ENCODE peak calls at places on chromosomes 12 and 14, in four cellular contexts. N is M059J; J is AG09309; A is activated T-cell treated with anti-CD3 and anti-CD28 coated beads, Interleukin-2, amount 50 U/mL, for 72 hours. U is an unnamed sample.

GRCh38 chr14:89237923-89238529 is 179.0 kb downstream of the FOXN3 start:
- DNase-seq in N (peak), J (no peak), A (no peak), U (no peak)

GRCh38 chr12:15212877-15213276 is 8.3 kb downstream of the RERG start:
- DNase-seq in N (no peak), A (no peak), J (no peak), U (no peak)

GRCh38 chr14:80164991-80165390 is 46.3 kb downstream of the DIO2 start:
- DNase-seq in A (no peak), J (no peak), N (peak), U (no peak)

GRCh38 chr12:105226219-105226618 is 9.8 kb downstream of the APPL2 start:
- DNase-seq in N (peak), J (peak), A (peak), U (peak)

GRCh38 chr12:43540474-43540873 is 11.5 kb downstream of the ADAMTS20 start:
- DNase-seq in A (no peak), N (peak), J (peak), U (no peak)

GRCh38 chr14:74867673-74868072 is 8.3 kb downstream of the PROX2 start:
- DNase-seq in A (peak), N (peak), J (no peak), U (no peak)

GRCh38 chr14:93734961-93735360 is 53.3 kb downstream of the PRIMA1 start:
- DNase-seq in N (no peak), J (no peak), A (no peak), U (no peak)

GRCh38 chr14:89444044-89444443 is 27.0 kb upstream of the FOXN3 start:
- DNase-seq in J (no peak), N (no peak), A (no peak), U (peak)

GRCh38 chr12:106091421-106091820 is 47.3 kb downstream of the NUAK1 start:
- DNase-seq in J (no peak), A (no peak), N (peak), U (no peak)

GRCh38 chr14:91186515-91187066 is 57.9 kb downstream of the GPR68 start:
- DNase-seq in J (no peak), A (no peak), N (peak), U (no peak)

GRCh38 chr12:111812881-111813741 is 28.9 kb upstream of the MAPKAPK5 start:
- DNase-seq in N (peak), A (peak), J (peak), U (peak)

GRCh38 chr14:79011091-79011919 is 841.1 kb downstream of the NRXN3 start:
- DNase-seq in N (peak), J (no peak), A (no peak), U (peak)

GRCh38 chr14:103140316-103141109 is 17.3 kb downstream of the TNFAIP2 start:
- DNase-seq in A (no peak), J (no peak), N (peak), U (peak)

GRCh38 chr14:81062816-81063215 is 107.4 kb downstream of the TSHR start:
- DNase-seq in A (peak), N (peak), J (no peak), U (no peak)

GRCh38 chr12:124149287-124149686 is 145.6 kb upstream of the RFLNA start:
- DNase-seq in J (no peak), A (no peak), N (no peak), U (no peak)

GRCh38 chr12:3160081-3160480 is 82.9 kb downstream of the TSPAN9 start:
- DNase-seq in A (no peak), N (no peak), J (no peak), U (no peak)

GRCh38 chr12:23197266-23197665 is 572.3 kb downstream of the ETNK1 start:
- DNase-seq in A (no peak), J (no peak), N (peak), U (no peak)

GRCh38 chr14:51607677-51608076 is 44.0 kb upstream of the FRMD6 start:
- DNase-seq in J (peak), N (peak), A (no peak), U (no peak)

GRCh38 chr14:66426451-66426850 is 59.7 kb upstream of the CCDC196 start:
- DNase-seq in A (no peak), N (no peak), J (no peak), U (no peak)

GRCh38 chr12:52585951-52586350 is 12.3 kb upstream of the KRT74 start:
- DNase-seq in A (peak), N (no peak), J (no peak), U (no peak)

GRCh38 chr12:29546000-29546399 is 48.5 kb upstream of the OVCH1 start:
- DNase-seq in J (no peak), N (no peak), A (no peak), U (no peak)

GRCh38 chr12:101935769-101936741 is 58.7 kb downstream of the DRAM1 start:
- DNase-seq in A (peak), N (peak), J (peak), U (peak)

GRCh38 chr12:127487031-127487430 is 779.9 kb upstream of the TMEM132C start:
- DNase-seq in A (no peak), J (no peak), N (peak), U (no peak)

GRCh38 chr12:121893901-121894540 is 5.4 kb downstream of the PSMD9 start:
- DNase-seq in N (peak), J (no peak), A (peak), U (no peak)

GRCh38 chr14:68824517-68825347 is 31.9 kb upstream of the ZFP36L1 start:
- DNase-seq in A (peak), N (peak), J (no peak), U (peak)

GRCh38 chr12:122079038-122079531 is 529 bp downstream of the MLXIP start:
- DNase-seq in N (peak), A (peak), J (no peak), U (no peak)

GRCh38 chr12:105444050-105444808 is 113.7 kb downstream of the C12orf75 start:
- DNase-seq in J (peak), N (peak), A (no peak), U (no peak)

GRCh38 chr12:38138225-38139221 is 178.1 kb upstream of the ALG10B start:
- DNase-seq in N (peak), J (peak), A (peak), U (peak)

U was measured in GM20000.